ENCODE peak calls at places on chromosomes 2 and 18, in six cellular contexts. One of them, this sample, is unnamed.

GRCh38 chr2:43495727-43496126 is 100.1 kb downstream of the THADA start:
- DNase-seq in K562: no peak
- DNase-seq in GM12892: no peak
- DNase-seq in HepG2: no peak
- DNase-seq in GM12878: no peak
- DNase-seq in H1: no peak
- DNase-seq in this sample: no peak

GRCh38 chr2:12890481-12890980 is 173.8 kb downstream of the TRIB2 start:
- DNase-seq in H1: no peak
- DNase-seq in HepG2: no peak
- DNase-seq in GM12878: no peak
- DNase-seq in K562: no peak
- DNase-seq in GM12892: no peak
- DNase-seq in this sample: no peak

GRCh38 chr18:78601349-78601748 is 378.3 kb upstream of the SALL3 start:
- DNase-seq in H1: no peak
- DNase-seq in HepG2: no peak
- DNase-seq in K562: no peak
- DNase-seq in GM12892: no peak
- DNase-seq in GM12878: no peak
- DNase-seq in this sample: no peak

GRCh38 chr2:160429248-160430000 is 64.2 kb downstream of the RBMS1 start:
- DNase-seq in HepG2: peak
- DNase-seq in GM12892: no peak
- DNase-seq in K562: peak
- DNase-seq in H1: no peak
- DNase-seq in GM12878: no peak
- DNase-seq in this sample: no peak

GRCh38 chr18:3293196-3293951 is 31.4 kb downstream of the MYL12B start:
- DNase-seq in H1: no peak
- DNase-seq in GM12892: no peak
- DNase-seq in GM12878: no peak
- DNase-seq in HepG2: no peak
- DNase-seq in K562: no peak
- DNase-seq in this sample: no peak

GRCh38 chr2:158894078-158894477 is 74.4 kb upstream of the TANC1 start:
- DNase-seq in K562: no peak
- DNase-seq in GM12878: no peak
- DNase-seq in HepG2: peak
- DNase-seq in H1: no peak
- DNase-seq in GM12892: no peak
- DNase-seq in this sample: no peak

GRCh38 chr2:3066831-3067230 is 310.8 kb downstream of the EIPR1 start:
- DNase-seq in HepG2: no peak
- DNase-seq in GM12892: no peak
- DNase-seq in GM12878: no peak
- DNase-seq in K562: no peak
- DNase-seq in H1: no peak
- DNase-seq in this sample: no peak

GRCh38 chr18:22503803-22504202 is 86.1 kb upstream of the CTAGE1 start:
- DNase-seq in K562: no peak
- DNase-seq in GM12892: no peak
- DNase-seq in H1: no peak
- DNase-seq in HepG2: no peak
- DNase-seq in GM12878: no peak
- DNase-seq in this sample: no peak

GRCh38 chr2:135411646-135412045 is 119.4 kb downstream of the ZRANB3 start:
- DNase-seq in H1: no peak
- DNase-seq in GM12892: no peak
- DNase-seq in HepG2: no peak
- DNase-seq in K562: no peak
- DNase-seq in GM12878: no peak
- DNase-seq in this sample: no peak

GRCh38 chr2:25825238-25825637 is 53.0 kb downstream of the ASXL2 start:
- DNase-seq in K562: no peak
- DNase-seq in H1: no peak
- DNase-seq in GM12892: no peak
- DNase-seq in HepG2: no peak
- DNase-seq in GM12878: no peak
- DNase-seq in this sample: no peak

GRCh38 chr2:102033028-102033749 is 41.4 kb downstream of the IL1R2 start:
- DNase-seq in K562: no peak
- DNase-seq in GM12878: peak
- DNase-seq in GM12892: no peak
- DNase-seq in H1: no peak
- DNase-seq in HepG2: peak
- DNase-seq in this sample: no peak

GRCh38 chr2:61887684-61888303 is 662 bp downstream of the CCT4 start:
- DNase-seq in HepG2: peak
- DNase-seq in GM12878: no peak
- DNase-seq in H1: no peak
- DNase-seq in K562: no peak
- DNase-seq in GM12892: no peak
- DNase-seq in this sample: no peak

GRCh38 chr18:79979843-79980242 is 8.5 kb downstream of the TXNL4A start:
- DNase-seq in GM12892: no peak
- DNase-seq in GM12878: no peak
- DNase-seq in HepG2: no peak
- DNase-seq in K562: no peak
- DNase-seq in H1: no peak
- DNase-seq in this sample: no peak

GRCh38 chr2:65551528-65551927 is 119.1 kb upstream of the SPRED2 start:
- DNase-seq in GM12892: no peak
- DNase-seq in K562: peak
- DNase-seq in H1: no peak
- DNase-seq in HepG2: no peak
- DNase-seq in GM12878: no peak
- DNase-seq in this sample: no peak

GRCh38 chr2:34104601-34105000 is 505.5 kb upstream of the FAM98A start:
- DNase-seq in H1: no peak
- DNase-seq in GM12892: no peak
- DNase-seq in K562: no peak
- DNase-seq in HepG2: no peak
- DNase-seq in GM12878: no peak
- DNase-seq in this sample: no peak

GRCh38 chr2:231190531-231191197 is 7.8 kb upstream of the ARMC9 start:
- DNase-seq in HepG2: no peak
- DNase-seq in GM12892: no peak
- DNase-seq in K562: no peak
- DNase-seq in GM12878: no peak
- DNase-seq in H1: peak
- DNase-seq in this sample: no peak
- TF ChIP-seq POLR2A in HepG2: no peak
- TF ChIP-seq POLR2A in GM12892: no peak
- TF ChIP-seq POLR2A in K562: no peak
- TF ChIP-seq POLR2A in GM12878: no peak
- TF ChIP-seq POLR2A in H1: peak
- TF ChIP-seq POLR2A in this sample: no peak

GRCh38 chr2:95346236-95346737 is 49.1 kb downstream of the KCNIP3 start:
- DNase-seq in GM12878: no peak
- DNase-seq in GM12892: no peak
- DNase-seq in K562: peak
- DNase-seq in H1: no peak
- DNase-seq in HepG2: no peak
- DNase-seq in this sample: no peak
- TF ChIP-seq TAF1 in GM12878: no peak
- TF ChIP-seq TAF1 in GM12892: no peak
- TF ChIP-seq TAF1 in K562: no peak
- TF ChIP-seq TAF1 in H1: no peak
- TF ChIP-seq TAF1 in HepG2: no peak
- TF ChIP-seq TAF1 in this sample: no peak

DNA sequence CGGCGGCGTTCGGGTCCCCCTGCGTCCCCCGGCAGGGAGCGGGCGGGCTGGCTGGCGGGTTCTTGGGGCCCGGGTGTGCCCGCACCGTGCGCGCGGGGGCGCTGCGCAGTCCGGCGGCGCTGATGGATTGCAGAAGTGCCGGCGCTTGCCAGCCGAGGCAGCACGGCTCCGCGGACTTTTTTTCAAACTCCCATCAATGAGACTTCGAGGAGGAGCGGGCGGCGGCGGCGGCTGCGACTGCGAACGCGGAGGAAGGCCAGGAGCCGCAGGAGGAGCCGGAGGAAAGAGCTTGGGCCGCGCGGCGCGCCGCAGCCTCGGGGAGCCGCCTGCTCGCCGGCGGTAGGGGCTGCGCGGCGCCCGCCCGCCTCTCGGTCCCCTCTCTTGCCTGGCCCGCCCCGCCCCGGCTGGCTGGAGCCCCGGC is at the start of gene GLI2:
- DNase-seq in GM12892: no peak
- DNase-seq in GM12878: no peak
- DNase-seq in HepG2: peak
- DNase-seq in K562: peak
- DNase-seq in H1: peak
- DNase-seq in this sample: peak
- TF ChIP-seq POLR2A in GM12892: no peak
- TF ChIP-seq POLR2A in GM12878: no peak
- TF ChIP-seq POLR2A in HepG2: no peak
- TF ChIP-seq POLR2A in K562: no peak
- TF ChIP-seq POLR2A in H1: no peak
- TF ChIP-seq POLR2A in this sample: no peak

DNA sequence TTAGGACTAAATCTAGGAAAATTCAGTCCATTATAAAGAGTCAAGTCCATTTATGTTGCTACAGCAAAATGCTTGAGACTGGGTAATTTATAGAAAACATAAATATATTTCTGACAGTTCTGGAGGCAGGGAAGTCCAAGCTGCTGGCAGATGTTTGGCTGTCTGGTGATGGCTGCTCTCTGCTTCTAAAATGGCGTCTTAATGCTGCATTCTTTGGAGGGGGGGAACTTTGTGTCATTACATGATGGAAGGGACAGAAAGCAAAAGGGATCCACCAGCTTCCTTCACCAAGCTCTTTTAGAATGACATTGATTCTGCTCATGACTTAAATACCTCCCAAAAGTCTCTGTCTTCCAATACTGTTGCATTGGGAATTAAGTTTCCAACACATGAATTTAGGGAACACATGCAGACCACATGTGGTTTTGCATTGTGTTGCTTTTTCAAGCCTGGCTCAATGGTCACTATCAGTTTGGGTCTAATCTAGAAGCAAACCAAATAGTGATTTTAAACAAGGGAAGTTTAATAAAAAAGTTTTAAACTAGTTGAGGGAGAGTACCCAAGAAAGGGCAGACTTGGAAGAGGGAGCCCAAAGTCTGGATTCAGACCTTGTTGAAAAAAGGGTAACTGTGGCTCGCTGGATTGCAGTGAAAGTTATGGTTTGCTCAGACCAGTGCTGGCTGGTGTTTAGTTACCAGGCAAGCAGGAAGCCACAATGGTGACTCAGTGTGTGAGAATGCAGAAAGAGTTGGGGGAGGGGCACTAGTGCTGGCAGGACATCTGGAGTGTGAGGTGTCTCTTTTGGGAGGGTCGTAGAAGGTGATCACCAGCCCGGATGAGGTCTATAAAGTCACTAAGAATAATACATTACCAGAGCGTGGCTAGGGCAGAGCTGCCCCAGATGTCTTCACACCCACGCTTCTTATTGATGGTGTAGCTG is 30.8 kb downstream of the C18orf54 start:
- DNase-seq in H1: peak
- DNase-seq in GM12892: no peak
- DNase-seq in K562: peak
- DNase-seq in GM12878: peak
- DNase-seq in HepG2: peak
- DNase-seq in this sample: peak
- TF ChIP-seq TAF1 in H1: peak
- TF ChIP-seq TAF1 in GM12892: no peak
- TF ChIP-seq TAF1 in K562: peak
- TF ChIP-seq TAF1 in GM12878: no peak
- TF ChIP-seq TAF1 in HepG2: no peak
- TF ChIP-seq TAF1 in this sample: no peak

GRCh38 chr2:69306897-69307695 is 79.9 kb downstream of the GFPT1 start:
- DNase-seq in H1: peak
- DNase-seq in HepG2: peak
- DNase-seq in GM12892: peak
- DNase-seq in GM12878: no peak
- DNase-seq in K562: peak
- DNase-seq in this sample: peak
- TF ChIP-seq POLR2A in H1: no peak
- TF ChIP-seq POLR2A in HepG2: no peak
- TF ChIP-seq POLR2A in GM12892: no peak
- TF ChIP-seq POLR2A in GM12878: peak
- TF ChIP-seq POLR2A in K562: no peak
- TF ChIP-seq POLR2A in this sample: no peak

GRCh38 chr2:224893848-224894247 is 148.4 kb downstream of the DOCK10 start:
- DNase-seq in GM12892: no peak
- DNase-seq in K562: no peak
- DNase-seq in HepG2: no peak
- DNase-seq in GM12878: no peak
- DNase-seq in H1: no peak
- DNase-seq in this sample: no peak
- TF ChIP-seq TAF1 in GM12892: no peak
- TF ChIP-seq TAF1 in K562: no peak
- TF ChIP-seq TAF1 in HepG2: no peak
- TF ChIP-seq TAF1 in GM12878: no peak
- TF ChIP-seq TAF1 in H1: no peak
- TF ChIP-seq TAF1 in this sample: no peak

GRCh38 chr2:8122506-8122898 is 559.4 kb upstream of the ID2 start:
- DNase-seq in HepG2: no peak
- DNase-seq in K562: no peak
- DNase-seq in H1: no peak
- DNase-seq in GM12878: no peak
- DNase-seq in GM12892: no peak
- DNase-seq in this sample: no peak

GRCh38 chr2:8120979-8121825 is 560.7 kb upstream of the ID2 start:
- DNase-seq in HepG2: peak
- DNase-seq in GM12892: no peak
- DNase-seq in GM12878: no peak
- DNase-seq in H1: no peak
- DNase-seq in K562: no peak
- DNase-seq in this sample: no peak

GRCh38 chr2:8121826-8122505 is 559.9 kb upstream of the ID2 start:
- DNase-seq in GM12878: no peak
- DNase-seq in H1: no peak
- DNase-seq in K562: no peak
- DNase-seq in HepG2: no peak
- DNase-seq in GM12892: no peak
- DNase-seq in this sample: no peak

GRCh38 chr2:8118940-8119781 is 562.7 kb upstream of the ID2 start:
- DNase-seq in K562: no peak
- DNase-seq in GM12878: no peak
- DNase-seq in HepG2: no peak
- DNase-seq in GM12892: no peak
- DNase-seq in H1: no peak
- DNase-seq in this sample: no peak

DNA sequence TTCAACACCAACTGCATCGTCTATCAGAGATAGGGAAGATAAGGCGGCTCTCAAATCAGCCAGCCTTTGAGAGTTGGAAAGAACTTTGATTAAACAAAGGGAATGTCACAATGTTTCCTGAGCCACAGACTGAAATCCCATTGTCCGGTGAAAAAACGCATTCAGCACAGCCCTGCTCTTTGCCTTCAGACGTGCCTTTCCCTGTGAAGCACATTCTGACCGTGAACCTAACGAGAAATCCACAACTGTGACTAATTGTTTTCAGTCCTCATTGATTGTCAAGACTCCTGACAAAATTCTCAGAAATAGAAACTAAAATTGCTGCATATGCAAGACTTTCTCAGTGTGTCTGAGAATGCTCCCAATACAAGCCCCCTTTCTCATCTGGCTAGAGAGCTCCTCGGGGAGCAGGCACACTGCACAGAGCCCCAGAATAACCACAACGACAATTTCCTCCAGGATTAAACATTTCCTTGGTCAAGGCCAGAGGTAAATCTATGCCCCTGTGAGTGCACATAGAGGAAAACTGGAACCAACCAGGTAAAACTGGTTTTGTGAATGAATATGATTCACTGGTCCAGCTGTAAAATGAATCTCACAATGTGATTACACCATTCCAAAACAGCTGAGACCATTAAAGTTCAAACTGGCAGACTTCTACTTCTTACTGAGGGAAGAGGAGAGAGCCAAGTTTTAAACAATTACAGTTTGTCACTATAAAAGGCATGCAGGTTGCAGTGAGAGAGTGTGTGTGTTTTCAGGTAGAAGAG is 561.9 kb upstream of the ID2 start:
- DNase-seq in K562: no peak
- DNase-seq in HepG2: peak
- DNase-seq in GM12878: peak
- DNase-seq in H1: no peak
- DNase-seq in GM12892: no peak
- DNase-seq in this sample: no peak
- TF ChIP-seq POLR2A in K562: no peak
- TF ChIP-seq POLR2A in HepG2: peak
- TF ChIP-seq POLR2A in GM12878: no peak
- TF ChIP-seq POLR2A in H1: no peak
- TF ChIP-seq POLR2A in GM12892: no peak
- TF ChIP-seq POLR2A in this sample: no peak